ENCODE peak calls at places on chromosome 17, in ten cellular contexts. X is heart right ventricle; C is stimulated activated CD4-positive, alpha-beta T cell treated with anti-CD3 and anti-CD28 coated beads, Interleukin-1b, Interleukin-23, amount 100 ng/mL, for 24 hours; K is MG63; V is NCI-H1092; O is AG04450; M is anterior cingulate cortex; P is neural crest cell; H is GM13976; Q is gastrocnemius medialis. N is an unnamed sample.
A peak's percentile ranks its signal among the peaks of the same experiment; 100 is the strongest.

GRCh38 chr17:28295677-28296578 is 23.1 kb upstream of the TMEM97 start:
- DNase-seq in Q (no peak), M (no peak), C (no peak), V (no peak), X (no peak), P (no peak), H (no peak), K (no peak), O (no peak), N (no peak)

GRCh38 chr17:3531266-3532101 is 26.1 kb downstream of the TRPV3 start:
- DNase-seq in V (no peak), Q (no peak), K (no peak), O (no peak), M (peak; percentile 92), H (no peak), C (no peak), P (peak; percentile 61), X (peak; percentile 50), N (no peak)

GRCh38 chr17:17966399-17966798 is 5.8 kb downstream of the TOM1L2 start:
- DNase-seq in V (no peak), H (peak; percentile 48), P (no peak), X (no peak), K (no peak), Q (no peak), M (no peak), O (no peak), C (no peak), N (no peak)

GRCh38 chr17:50169881-50170459 is 4.2 kb downstream of the SGCA start:
- DNase-seq in C (no peak), H (no peak), Q (no peak), X (no peak), K (no peak), P (no peak), O (no peak), M (no peak), V (no peak), N (no peak)

GRCh38 chr17:18129041-18129502 is 20.5 kb downstream of the MYO15A start:
- DNase-seq in K (peak; percentile 35), M (no peak), Q (no peak), H (no peak), P (no peak), X (no peak), C (no peak), O (peak; percentile 34), V (no peak), N (no peak)

GRCh38 chr17:78415821-78416301 is 37.4 kb downstream of the PGS1 start:
- DNase-seq in P (no peak), X (no peak), K (no peak), C (no peak), V (no peak), Q (no peak), O (no peak), M (no peak), H (no peak), N (no peak)

GRCh38 chr17:64780096-64781012 is 118.2 kb upstream of the SMURF2 start:
- DNase-seq in C (peak; percentile 72), X (peak; percentile 57), V (no peak), H (peak; percentile 74), O (no peak), P (no peak), Q (no peak), M (no peak), K (no peak), N (no peak)

GRCh38 chr17:50521517-50521916 is 11.0 kb upstream of the EPN3 start:
- DNase-seq in X (no peak), K (no peak), H (no peak), M (no peak), Q (no peak), O (no peak), V (no peak), C (no peak), P (no peak), N (no peak)

GRCh38 chr17:3944485-3945388 is 19.5 kb downstream of the ATP2A3 start:
- DNase-seq in H (peak; percentile 74), K (peak; percentile 36), M (peak; percentile 12), O (no peak), P (peak; percentile 81), X (peak; percentile 81), Q (no peak), C (no peak), V (no peak), N (no peak)

GRCh38 chr17:42525221-42525620 is 10.8 kb upstream of the NAGLU start:
- DNase-seq in C (no peak), M (no peak), Q (no peak), H (no peak), K (peak; percentile 60), P (no peak), X (no peak), O (peak; percentile 54), V (no peak), N (no peak)

GRCh38 chr17:44752953-44753861 is 5.6 kb upstream of the ADAM11 start:
- DNase-seq in O (no peak), X (no peak), P (no peak), H (no peak), V (no peak), C (no peak), Q (no peak), M (no peak), K (no peak), N (no peak)

GRCh38 chr17:50938821-50939541 is 72.8 kb upstream of the TOB1 start:
- DNase-seq in Q (no peak), X (no peak), M (no peak), V (no peak), C (no peak), H (no peak), K (no peak), O (no peak), P (no peak), N (peak; percentile 58)

GRCh38 chr17:39706921-39707337 is 7.1 kb downstream of the ERBB2 start:
- DNase-seq in P (no peak), O (no peak), K (no peak), H (no peak), Q (no peak), X (no peak), V (no peak), M (no peak), C (no peak), N (no peak)

GRCh38 chr17:2025220-2025621 is at the start of gene RTN4RL1:
- DNase-seq in X (peak; percentile 76), C (peak; percentile 50), M (peak; percentile 28), K (peak; percentile 68), P (no peak), O (no peak), H (peak; percentile 78), Q (peak; percentile 47), V (no peak), N (peak; percentile 89)

GRCh38 chr17:50607522-50607921 is 27.2 kb upstream of the ABCC3 start:
- DNase-seq in C (no peak), V (no peak), K (no peak), H (no peak), M (no peak), Q (no peak), O (no peak), X (no peak), P (no peak), N (no peak)

GRCh38 chr17:17872468-17873345 is 35.9 kb upstream of the SREBF1 start:
- DNase-seq in V (no peak), X (no peak), C (no peak), Q (no peak), P (no peak), K (no peak), H (no peak), O (no peak), M (no peak), N (no peak)

GRCh38 chr17:81722184-81723120 is 10.4 kb downstream of the SLC25A10 start:
- DNase-seq in K (peak; percentile 76), V (no peak), Q (no peak), X (no peak), H (no peak), O (no peak), M (no peak), P (no peak), C (no peak), N (no peak)

GRCh38 chr17:81130385-81131288 is 34.7 kb upstream of the PVALEF start:
- DNase-seq in M (peak; percentile 73), C (no peak), P (peak; percentile 55), X (no peak), H (no peak), V (no peak), K (no peak), Q (no peak), O (no peak), N (no peak)

GRCh38 chr17:65167581-65167980 is 30.4 kb downstream of the RGS9 start:
- DNase-seq in C (no peak), H (no peak), V (no peak), M (no peak), P (no peak), O (no peak), Q (no peak), K (no peak), X (no peak), N (no peak)

GRCh38 chr17:68248199-68248825 is 469 bp downstream of the AMZ2 start:
- DNase-seq in Q (peak; percentile 35), K (peak; percentile 64), V (peak; percentile 71), H (no peak), C (peak; percentile 50), X (no peak), P (no peak), M (no peak), O (no peak), N (no peak)

GRCh38 chr17:74987909-74988711 is 678 bp downstream of the CDR2L start:
- DNase-seq in H (no peak), O (peak; percentile 29), X (peak; percentile 85), M (peak; percentile 64), P (peak; percentile 49), C (no peak), K (peak; percentile 77), V (no peak), Q (peak; percentile 63), N (peak; percentile 83)

GRCh38 chr17:78013683-78014467 is 55.4 kb downstream of the TNRC6C start:
- DNase-seq in C (peak; percentile 23), H (peak; percentile 63), X (no peak), M (peak; percentile 14), Q (no peak), V (peak; percentile 36), O (peak; percentile 51), P (peak; percentile 41), K (no peak), N (peak; percentile 57)

GRCh38 chr17:5591966-5592365 is 7.7 kb upstream of the NLRP1 start:
- DNase-seq in H (no peak), K (no peak), P (no peak), X (no peak), C (no peak), V (no peak), Q (no peak), M (no peak), O (no peak), N (no peak)